ENCODE peak calls at places on chromosomes 6 and 20, in nine cellular contexts. One of them, this sample, is unnamed.

GRCh38 chr6:163260111-163260895 is 154.2 kb upstream of the QKI start:
- DNase-seq in IMR-90: no peak
- DNase-seq in MM.1S: no peak
- DNase-seq in H1: peak; percentile 64
- DNase-seq in SK-N-SH: no peak
- DNase-seq in PC-3: no peak
- DNase-seq in osteoblast: no peak
- DNase-seq in HCT116: no peak
- DNase-seq in GM23248: peak; percentile 15
- DNase-seq in this sample: peak; percentile 27

GRCh38 chr6:144855812-144856531 is 570.8 kb downstream of the UTRN start:
- DNase-seq in IMR-90: no peak
- DNase-seq in PC-3: no peak
- DNase-seq in H1: no peak
- DNase-seq in MM.1S: no peak
- DNase-seq in SK-N-SH: no peak
- DNase-seq in osteoblast: no peak
- DNase-seq in HCT116: no peak
- DNase-seq in GM23248: no peak
- DNase-seq in this sample: no peak

GRCh38 chr6:42403415-42403814 is 48.3 kb downstream of the TRERF1 start:
- DNase-seq in HCT116: no peak
- DNase-seq in MM.1S: no peak
- DNase-seq in osteoblast: no peak
- DNase-seq in H1: no peak
- DNase-seq in SK-N-SH: no peak
- DNase-seq in GM23248: peak; percentile 40
- DNase-seq in PC-3: no peak
- DNase-seq in IMR-90: peak; percentile 40
- DNase-seq in this sample: peak; percentile 47

GRCh38 chr6:169035381-169036280 is 218.0 kb downstream of the THBS2 start:
- DNase-seq in HCT116: no peak
- DNase-seq in IMR-90: peak; percentile 44
- DNase-seq in osteoblast: peak; percentile 84
- DNase-seq in H1: no peak
- DNase-seq in PC-3: peak; percentile 52
- DNase-seq in SK-N-SH: peak; percentile 48
- DNase-seq in MM.1S: no peak
- DNase-seq in GM23248: peak; percentile 88
- DNase-seq in this sample: peak; percentile 95

GRCh38 chr6:159727717-159728440 is 573 bp downstream of the WTAP start:
- DNase-seq in GM23248: peak; percentile 68
- DNase-seq in SK-N-SH: no peak
- DNase-seq in H1: no peak
- DNase-seq in HCT116: no peak
- DNase-seq in MM.1S: peak; percentile 8
- DNase-seq in IMR-90: no peak
- DNase-seq in PC-3: peak; percentile 5
- DNase-seq in osteoblast: peak; percentile 90
- DNase-seq in this sample: no peak

GRCh38 chr6:43747734-43748133 is 22.3 kb upstream of the VEGFA start:
- DNase-seq in GM23248: no peak
- DNase-seq in H1: peak; percentile 16
- DNase-seq in osteoblast: no peak
- DNase-seq in MM.1S: no peak
- DNase-seq in IMR-90: no peak
- DNase-seq in PC-3: no peak
- DNase-seq in HCT116: no peak
- DNase-seq in SK-N-SH: no peak
- DNase-seq in this sample: no peak

GRCh38 chr6:153059757-153060156 is 57.2 kb upstream of the MTRF1L start:
- DNase-seq in MM.1S: no peak
- DNase-seq in IMR-90: no peak
- DNase-seq in HCT116: no peak
- DNase-seq in H1: no peak
- DNase-seq in osteoblast: no peak
- DNase-seq in GM23248: no peak
- DNase-seq in PC-3: no peak
- DNase-seq in SK-N-SH: no peak
- DNase-seq in this sample: no peak

GRCh38 chr6:169669889-169670288 is 31.9 kb downstream of the WDR27 start:
- DNase-seq in MM.1S: no peak
- DNase-seq in H1: no peak
- DNase-seq in PC-3: no peak
- DNase-seq in SK-N-SH: no peak
- DNase-seq in osteoblast: no peak
- DNase-seq in IMR-90: peak; percentile 32
- DNase-seq in GM23248: peak; percentile 16
- DNase-seq in HCT116: no peak
- DNase-seq in this sample: no peak

GRCh38 chr20:63205896-63206295 is 10.0 kb downstream of the YTHDF1 start:
- DNase-seq in PC-3: no peak
- DNase-seq in HCT116: no peak
- DNase-seq in osteoblast: peak; percentile 46
- DNase-seq in H1: no peak
- DNase-seq in GM23248: no peak
- DNase-seq in SK-N-SH: no peak
- DNase-seq in MM.1S: no peak
- DNase-seq in IMR-90: no peak
- DNase-seq in this sample: no peak

GRCh38 chr20:63206878-63207277 is 9.1 kb downstream of the YTHDF1 start:
- DNase-seq in GM23248: peak; percentile 38
- DNase-seq in MM.1S: no peak
- DNase-seq in HCT116: no peak
- DNase-seq in IMR-90: peak; percentile 17
- DNase-seq in PC-3: peak; percentile 62
- DNase-seq in H1: no peak
- DNase-seq in osteoblast: peak; percentile 91
- DNase-seq in SK-N-SH: no peak
- DNase-seq in this sample: peak; percentile 41

GRCh38 chr20:63204362-63204761 is 11.6 kb downstream of the YTHDF1 start:
- DNase-seq in HCT116: no peak
- DNase-seq in H1: no peak
- DNase-seq in SK-N-SH: no peak
- DNase-seq in IMR-90: no peak
- DNase-seq in MM.1S: no peak
- DNase-seq in osteoblast: peak; percentile 22
- DNase-seq in PC-3: no peak
- DNase-seq in GM23248: no peak
- DNase-seq in this sample: no peak

GRCh38 chr20:63202021-63202420 is 13.9 kb downstream of the YTHDF1 start:
- DNase-seq in HCT116: no peak
- DNase-seq in SK-N-SH: no peak
- DNase-seq in osteoblast: peak; percentile 66
- DNase-seq in IMR-90: no peak
- DNase-seq in H1: no peak
- DNase-seq in PC-3: no peak
- DNase-seq in GM23248: no peak
- DNase-seq in MM.1S: no peak
- DNase-seq in this sample: no peak

DNA sequence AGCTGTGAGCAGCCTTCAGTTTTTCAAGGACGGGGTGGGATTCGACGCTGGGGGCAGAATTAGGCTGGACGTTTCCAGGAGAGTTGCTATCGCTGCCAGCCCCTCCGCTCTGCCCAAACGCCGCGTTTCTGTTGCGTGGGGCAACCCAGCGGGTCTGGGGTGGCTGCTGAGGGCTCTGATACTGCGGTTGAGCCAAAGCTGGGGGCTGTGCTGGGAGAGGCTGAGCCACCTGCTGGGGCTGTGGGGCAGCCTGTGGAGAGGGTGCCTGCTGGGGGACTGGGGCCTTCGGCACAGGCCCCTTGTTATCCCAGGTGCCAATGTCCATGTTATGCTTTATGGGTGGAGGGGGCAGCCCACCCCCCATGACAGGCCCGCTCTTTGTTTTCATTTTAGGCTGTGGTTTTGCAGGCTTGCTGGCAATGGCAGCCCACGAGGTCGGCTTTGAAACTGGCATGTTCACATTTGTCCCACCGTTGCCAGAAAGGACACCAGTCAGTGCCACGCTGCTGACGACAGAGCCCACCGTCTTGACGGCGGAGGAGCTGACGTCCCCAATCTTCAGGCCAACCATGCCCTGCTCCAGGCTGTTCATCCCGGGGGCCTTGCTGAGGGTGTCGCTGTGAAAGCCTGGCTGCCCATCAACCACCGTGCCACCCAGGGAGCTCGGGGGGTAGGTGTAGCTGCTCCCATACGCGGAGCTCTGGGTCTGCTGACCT is 13.0 kb downstream of the YTHDF1 start:
- DNase-seq in H1: no peak
- DNase-seq in HCT116: no peak
- DNase-seq in IMR-90: no peak
- DNase-seq in GM23248: no peak
- DNase-seq in SK-N-SH: no peak
- DNase-seq in osteoblast: peak; percentile 11
- DNase-seq in MM.1S: no peak
- DNase-seq in PC-3: no peak
- DNase-seq in this sample: no peak
- H4K20me1 ChIP-seq in H1: peaks cover 34% of the 10 kb centered on the region
- H4K20me1 ChIP-seq in HCT116: peaks cover 12% of the 10 kb centered on the region
- H4K20me1 ChIP-seq in IMR-90: peaks cover 95% of the 10 kb centered on the region
- H4K20me1 ChIP-seq in GM23248: peaks cover 7% of the 10 kb centered on the region
- H4K20me1 ChIP-seq in SK-N-SH: peaks cover 92% of the 10 kb centered on the region
- H4K20me1 ChIP-seq in osteoblast: peaks cover 86% of the 10 kb centered on the region
- H4K20me1 ChIP-seq in MM.1S: peaks cover 27% of the 10 kb centered on the region
- H4K20me1 ChIP-seq in PC-3: peaks cover 81% of the 10 kb centered on the region
- H4K20me1 ChIP-seq in this sample: peaks cover 100% of the 10 kb centered on the region

DNA sequence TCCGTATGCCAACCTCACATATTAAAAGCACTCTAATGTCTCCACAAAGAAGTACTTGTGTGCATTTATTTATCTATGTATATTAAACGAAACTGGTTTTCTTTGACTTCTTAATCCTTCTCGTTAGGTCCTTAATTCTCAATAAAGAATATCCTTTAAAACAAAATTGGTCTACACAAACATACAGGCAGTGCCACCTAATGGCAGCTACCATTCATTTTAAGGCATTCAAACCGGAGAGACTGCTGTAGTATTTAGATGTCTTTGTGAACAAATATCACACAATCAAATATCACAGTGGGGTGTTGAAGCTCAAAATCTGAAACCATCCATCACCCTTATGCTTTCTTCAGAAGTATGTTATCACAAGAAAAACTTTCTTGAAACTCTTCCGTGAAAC is 96.6 kb upstream of the IRAK1BP1 start:
- DNase-seq in H1: no peak
- DNase-seq in IMR-90: no peak
- DNase-seq in MM.1S: no peak
- DNase-seq in SK-N-SH: no peak
- DNase-seq in osteoblast: peak; percentile 35
- DNase-seq in GM23248: no peak
- DNase-seq in PC-3: peak; percentile 7
- DNase-seq in HCT116: no peak
- DNase-seq in this sample: no peak
- H3K4me2 ChIP-seq in H1: no peak overlapping the region
- H3K4me2 ChIP-seq in IMR-90: no peak overlapping the region
- H3K4me2 ChIP-seq in MM.1S: no peak overlapping the region
- H3K4me2 ChIP-seq in SK-N-SH: no peak overlapping the region
- H3K4me2 ChIP-seq in osteoblast: no peak overlapping the region
- H3K4me2 ChIP-seq in GM23248: no peak overlapping the region
- H3K4me2 ChIP-seq in PC-3: no peak overlapping the region
- H3K4me2 ChIP-seq in HCT116: no peak overlapping the region
- H3K4me2 ChIP-seq in this sample: no peak overlapping the region

GRCh38 chr20:45548410-45548809 is 1.2 kb upstream of the EPPIN start:
- DNase-seq in GM23248: no peak
- DNase-seq in osteoblast: no peak
- DNase-seq in MM.1S: no peak
- DNase-seq in IMR-90: no peak
- DNase-seq in SK-N-SH: no peak
- DNase-seq in HCT116: no peak
- DNase-seq in H1: no peak
- DNase-seq in PC-3: no peak
- DNase-seq in this sample: no peak

GRCh38 chr20:45545754-45546453 is 1.3 kb downstream of the EPPIN start:
- DNase-seq in IMR-90: peak; percentile 37
- DNase-seq in HCT116: peak; percentile 21
- DNase-seq in H1: peak; percentile 47
- DNase-seq in GM23248: peak; percentile 75
- DNase-seq in MM.1S: peak; percentile 15
- DNase-seq in SK-N-SH: peak; percentile 10
- DNase-seq in osteoblast: peak; percentile 10
- DNase-seq in PC-3: peak; percentile 67
- DNase-seq in this sample: peak; percentile 2

GRCh38 chr20:45545351-45545750 is 1.9 kb downstream of the EPPIN start:
- DNase-seq in PC-3: no peak
- DNase-seq in MM.1S: no peak
- DNase-seq in GM23248: no peak
- DNase-seq in HCT116: no peak
- DNase-seq in osteoblast: no peak
- DNase-seq in H1: no peak
- DNase-seq in IMR-90: no peak
- DNase-seq in SK-N-SH: no peak
- DNase-seq in this sample: no peak

GRCh38 chr20:45550765-45551164 is 3.6 kb upstream of the EPPIN start:
- DNase-seq in GM23248: no peak
- DNase-seq in HCT116: no peak
- DNase-seq in IMR-90: no peak
- DNase-seq in PC-3: no peak
- DNase-seq in H1: no peak
- DNase-seq in SK-N-SH: no peak
- DNase-seq in osteoblast: no peak
- DNase-seq in MM.1S: no peak
- DNase-seq in this sample: no peak

GRCh38 chr20:45547206-45547770 is at the start of gene EPPIN:
- DNase-seq in IMR-90: no peak
- DNase-seq in MM.1S: no peak
- DNase-seq in H1: no peak
- DNase-seq in GM23248: no peak
- DNase-seq in PC-3: no peak
- DNase-seq in HCT116: no peak
- DNase-seq in osteoblast: no peak
- DNase-seq in SK-N-SH: no peak
- DNase-seq in this sample: no peak
- H3K27ac ChIP-seq in IMR-90: no peak within 1 kb of the TSS
- H3K27ac ChIP-seq in MM.1S: no peak within 1 kb of the TSS
- H3K27ac ChIP-seq in H1: no peak within 1 kb of the TSS
- H3K27ac ChIP-seq in GM23248: no peak within 1 kb of the TSS
- H3K27ac ChIP-seq in PC-3: no peak within 1 kb of the TSS
- H3K27ac ChIP-seq in HCT116: no peak within 1 kb of the TSS
- H3K27ac ChIP-seq in osteoblast: no peak within 1 kb of the TSS
- H3K27ac ChIP-seq in SK-N-SH: no peak within 1 kb of the TSS
- H3K27ac ChIP-seq in this sample: no peak within 1 kb of the TSS

DNA sequence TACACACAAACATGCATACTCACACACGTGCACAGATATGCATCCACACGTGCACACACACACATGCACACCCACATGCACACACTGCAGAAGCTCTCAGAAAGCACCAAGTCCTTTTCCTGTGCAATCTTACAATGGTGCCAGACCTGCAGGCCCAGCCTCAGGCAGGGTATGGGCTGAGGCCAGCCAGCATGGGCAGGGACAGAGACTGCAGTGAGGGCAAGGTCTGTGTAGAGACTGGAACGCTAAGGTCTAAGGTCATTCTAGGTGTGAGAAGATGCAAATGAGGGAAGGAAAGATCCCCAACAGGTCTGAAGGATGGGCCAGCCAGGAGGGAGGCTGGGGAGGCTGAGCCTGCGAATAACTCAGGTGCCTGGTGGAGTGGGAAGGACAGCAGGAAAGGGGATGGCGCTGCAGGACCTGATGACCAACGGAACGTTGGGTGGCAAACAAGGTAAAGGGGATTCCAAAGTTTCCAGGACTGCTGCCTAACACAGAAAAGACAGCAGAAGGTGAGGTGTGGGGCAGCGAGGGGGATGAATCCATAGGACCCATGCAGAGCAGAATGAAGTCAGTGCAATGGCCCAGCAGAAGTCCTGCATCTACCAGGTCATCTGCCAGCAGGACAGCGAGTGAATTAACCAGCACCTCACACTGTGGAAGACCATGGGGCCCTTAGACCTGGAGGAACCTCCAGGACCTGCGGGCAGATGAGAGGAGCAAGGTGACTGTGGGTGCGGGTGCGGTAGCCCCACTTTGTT is 67.0 kb downstream of the ABHD12 start:
- DNase-seq in H1: peak; percentile 42
- DNase-seq in PC-3: no peak
- DNase-seq in HCT116: no peak
- DNase-seq in GM23248: no peak
- DNase-seq in IMR-90: no peak
- DNase-seq in osteoblast: no peak
- DNase-seq in MM.1S: no peak
- DNase-seq in SK-N-SH: no peak
- DNase-seq in this sample: no peak
- H4K20me1 ChIP-seq in H1: no peaks in the 10 kb centered on the region
- H4K20me1 ChIP-seq in PC-3: no peaks in the 10 kb centered on the region
- H4K20me1 ChIP-seq in HCT116: no peaks in the 10 kb centered on the region
- H4K20me1 ChIP-seq in GM23248: no peaks in the 10 kb centered on the region
- H4K20me1 ChIP-seq in IMR-90: peaks cover 28% of the 10 kb centered on the region
- H4K20me1 ChIP-seq in osteoblast: peaks cover 11% of the 10 kb centered on the region
- H4K20me1 ChIP-seq in MM.1S: no peaks in the 10 kb centered on the region
- H4K20me1 ChIP-seq in SK-N-SH: no peaks in the 10 kb centered on the region
- H4K20me1 ChIP-seq in this sample: peaks cover 19% of the 10 kb centered on the region